ENCODE peak calls at places on chromosomes 13 and 19, in seven cellular contexts. Y is H1, F is HepG2, E is SK-N-SH, O is GM12878, K is Panc1, J is K562. N is an unnamed sample.

GRCh38 chr19:35629332-35629633 is 447 bp downstream of the RBM42 start:
- DNase-seq in Y (no peak), F (no peak), E (no peak), O (no peak), K (no peak), J (no peak), N (no peak)

GRCh38 chr13:111904166-111904565 is 162.8 kb upstream of the SOX1 start:
- DNase-seq in Y (no peak), F (no peak), E (no peak), O (no peak), K (no peak), J (no peak), N (no peak)

GRCh38 chr13:38045278-38046048 is 175.9 kb upstream of the TRPC4 start:
- DNase-seq in Y (peak; percentile 23), F (peak; percentile 2), E (peak; percentile 10), O (no peak), K (no peak), J (peak; percentile 21), N (no peak)

GRCh38 chr19:30228113-30228725 is 144.0 kb upstream of the ZNF536 start:
- DNase-seq in Y (no peak), F (no peak), E (peak; percentile 80), O (no peak), K (no peak), J (no peak), N (no peak)

GRCh38 chr13:44762946-44763345 is 186.8 kb upstream of the TSC22D1 start:
- DNase-seq in Y (no peak), F (no peak), E (no peak), O (no peak), K (no peak), J (no peak), N (no peak)

GRCh38 chr13:112575295-112575622 is 12.7 kb downstream of the TUBGCP3 start:
- DNase-seq in Y (no peak), F (no peak), E (no peak), O (no peak), K (no peak), J (no peak), N (no peak)

GRCh38 chr13:30865131-30866009 is 40.7 kb upstream of the MEDAG start:
- DNase-seq in Y (peak; percentile 72), F (peak; percentile 80), E (peak; percentile 80), O (no peak), K (no peak), J (peak; percentile 53), N (peak; percentile 78)

GRCh38 chr13:34772206-34772605 is 169.9 kb upstream of the NBEA start:
- DNase-seq in Y (no peak), F (no peak), E (no peak), O (no peak), K (no peak), J (no peak), N (no peak)

GRCh38 chr13:107770541-107770940 is 444.8 kb downstream of the LIG4 start:
- DNase-seq in Y (no peak), F (no peak), E (no peak), O (no peak), K (no peak), J (no peak), N (no peak)

GRCh38 chr19:1163934-1164683 is 10.0 kb downstream of the SBNO2 start:
- DNase-seq in Y (no peak), F (no peak), E (no peak), O (no peak), K (no peak), J (no peak), N (no peak)

GRCh38 chr13:103878891-103879605 is 812.8 kb upstream of the SLC10A2 start:
- DNase-seq in Y (no peak), F (no peak), E (no peak), O (no peak), K (no peak), J (no peak), N (no peak)

GRCh38 chr19:33386361-33386858 is 12.9 kb downstream of the CEBPG start:
- DNase-seq in Y (no peak), F (no peak), E (no peak), O (no peak), K (no peak), J (no peak), N (no peak)

GRCh38 chr19:33358408-33358807 is 15.1 kb upstream of the CEBPG start:
- DNase-seq in Y (no peak), F (no peak), E (no peak), O (no peak), K (no peak), J (no peak), N (no peak)

GRCh38 chr19:35528218-35529038 is at the start of gene SBSN:
- DNase-seq in Y (no peak), F (no peak), E (no peak), O (no peak), K (no peak), J (no peak), N (no peak)

GRCh38 chr13:111177803-111178389 is 62.8 kb downstream of the ARHGEF7 start:
- DNase-seq in Y (no peak), F (no peak), E (no peak), O (no peak), K (no peak), J (no peak), N (no peak)

GRCh38 chr13:39417643-39418042 is 185.3 kb downstream of the LHFPL6 start:
- DNase-seq in Y (peak; percentile 47), F (no peak), E (no peak), O (no peak), K (no peak), J (no peak), N (no peak)

GRCh38 chr13:24407844-24408243 is 98.5 kb downstream of the C1QTNF9 start:
- DNase-seq in Y (no peak), F (no peak), E (no peak), O (no peak), K (no peak), J (no peak), N (no peak)

GRCh38 chr19:31139871-31140505 is 209.2 kb downstream of the TSHZ3 start:
- DNase-seq in Y (no peak), F (no peak), E (no peak), O (no peak), K (no peak), J (no peak), N (no peak)

GRCh38 chr13:34066344-34066743 is 248.4 kb downstream of the RFC3 start:
- DNase-seq in Y (no peak), F (no peak), E (no peak), O (no peak), K (no peak), J (no peak), N (no peak)

GRCh38 chr13:66618702-66619101 is 611.4 kb downstream of the PCDH9 start:
- DNase-seq in Y (no peak), F (peak; percentile 5), E (peak; percentile 48), O (no peak), K (no peak), J (peak; percentile 3), N (peak; percentile 26)

GRCh38 chr19:41527079-41527478 is 48.9 kb upstream of the CEACAM21 start:
- DNase-seq in Y (no peak), F (no peak), E (no peak), O (no peak), K (no peak), J (no peak), N (no peak)

GRCh38 chr19:41518141-41518540 is 57.8 kb upstream of the CEACAM21 start:
- DNase-seq in Y (no peak), F (no peak), E (no peak), O (no peak), K (no peak), J (no peak), N (no peak)

GRCh38 chr19:41521860-41522555 is 54.0 kb upstream of the CEACAM21 start:
- DNase-seq in Y (no peak), F (no peak), E (peak; percentile 51), O (no peak), K (no peak), J (no peak), N (no peak)
- TF ChIP-seq SIN3A in Y (no peak), F (no peak), E (no peak), O (no peak), K (no peak), J (no peak), N (no peak)

GRCh38 chr19:9916719-9917118 is 19.6 kb downstream of the OLFM2 start:
- DNase-seq in Y (no peak), F (no peak), E (no peak), O (no peak), K (no peak), J (no peak), N (no peak)

GRCh38 chr19:9914001-9914314 is 22.4 kb downstream of the OLFM2 start:
- DNase-seq in Y (no peak), F (no peak), E (no peak), O (no peak), K (no peak), J (no peak), N (no peak)

GRCh38 chr19:9912551-9913236 is 23.6 kb downstream of the OLFM2 start:
- DNase-seq in Y (no peak), F (no peak), E (peak; percentile 21), O (no peak), K (no peak), J (no peak), N (no peak)

GRCh38 chr19:9913237-9914000 is 22.9 kb downstream of the OLFM2 start:
- DNase-seq in Y (no peak), F (no peak), E (peak; percentile 90), O (no peak), K (no peak), J (peak; percentile 46), N (no peak)

GRCh38 chr19:9914315-9915207 is 21.8 kb downstream of the OLFM2 start:
- DNase-seq in Y (no peak), F (peak; percentile 50), E (peak; percentile 92), O (no peak), K (no peak), J (peak; percentile 91), N (peak; percentile 53)
- TF ChIP-seq SIN3A in Y (no peak), F (no peak), E (peak; percentile 32), O (no peak), K (peak; percentile 21), J (no peak), N (no peak)

GRCh38 chr13:87696458-87696857 is 25.3 kb downstream of the SLITRK5 start:
- DNase-seq in Y (no peak), F (no peak), E (no peak), O (no peak), K (no peak), J (no peak), N (no peak)
- TF ChIP-seq SIN3A in Y (no peak), F (no peak), E (no peak), O (no peak), K (no peak), J (no peak), N (no peak)

GRCh38 chr19:5948697-5949564 is 29.0 kb downstream of the RANBP3 start:
- DNase-seq in Y (no peak), F (no peak), E (no peak), O (no peak), K (no peak), J (no peak), N (no peak)

GRCh38 chr19:5951338-5951861 is 26.5 kb downstream of the RANBP3 start:
- DNase-seq in Y (no peak), F (no peak), E (no peak), O (no peak), K (no peak), J (no peak), N (no peak)

GRCh38 chr19:5947435-5947834 is 30.5 kb downstream of the RANBP3 start:
- DNase-seq in Y (no peak), F (no peak), E (no peak), O (no peak), K (no peak), J (no peak), N (no peak)

GRCh38 chr19:5950744-5951143 is 27.2 kb downstream of the RANBP3 start:
- DNase-seq in Y (no peak), F (no peak), E (no peak), O (no peak), K (no peak), J (no peak), N (no peak)

GRCh38 chr19:5949792-5950305 is 28.1 kb downstream of the RANBP3 start:
- DNase-seq in Y (no peak), F (no peak), E (no peak), O (no peak), K (no peak), J (no peak), N (no peak)
- TF ChIP-seq SIN3A in Y (no peak), F (no peak), E (no peak), O (no peak), K (no peak), J (no peak), N (no peak)